ENCODE peak calls at places on chromosomes 13 and 19, in four cellular contexts. One of them, this sample, is unnamed.

GRCh38 chr19:39412867-39413268 is 399 bp downstream of the PLEKHG2 start:
- DNase-seq in PC-3: no peak
- DNase-seq in H9: no peak
- DNase-seq in iris pigment epithelial cell: no peak
- DNase-seq in this sample: no peak

GRCh38 chr13:64069892-64070291 is 2654.2 kb upstream of the PCDH20 start:
- DNase-seq in iris pigment epithelial cell: no peak
- DNase-seq in H9: no peak
- DNase-seq in PC-3: no peak
- DNase-seq in this sample: no peak

GRCh38 chr19:16062789-16063188 is 13.5 kb upstream of the TPM4 start:
- DNase-seq in iris pigment epithelial cell: no peak
- DNase-seq in H9: peak; percentile 75
- DNase-seq in PC-3: peak; percentile 73
- DNase-seq in this sample: no peak

GRCh38 chr19:22545751-22546150 is 88.4 kb upstream of the ZNF492 start:
- DNase-seq in PC-3: peak; percentile 19
- DNase-seq in iris pigment epithelial cell: peak; percentile 18
- DNase-seq in H9: no peak
- DNase-seq in this sample: no peak

GRCh38 chr13:44293908-44294735 is 79.5 kb upstream of the SERP2 start:
- DNase-seq in H9: no peak
- DNase-seq in PC-3: no peak
- DNase-seq in iris pigment epithelial cell: peak; percentile 62
- DNase-seq in this sample: peak; percentile 50

GRCh38 chr13:71454509-71454908 is 412.5 kb downstream of the DACH1 start:
- DNase-seq in PC-3: no peak
- DNase-seq in iris pigment epithelial cell: no peak
- DNase-seq in H9: no peak
- DNase-seq in this sample: no peak

GRCh38 chr19:46951236-46951986 is 68.2 kb upstream of the NPAS1 start:
- DNase-seq in iris pigment epithelial cell: no peak
- DNase-seq in H9: no peak
- DNase-seq in PC-3: peak; percentile 94
- DNase-seq in this sample: peak; percentile 47

GRCh38 chr19:41802770-41803169 is 6.4 kb downstream of the CEACAM3 start:
- DNase-seq in PC-3: no peak
- DNase-seq in H9: no peak
- DNase-seq in iris pigment epithelial cell: no peak
- DNase-seq in this sample: no peak

GRCh38 chr19:41411682-41412265 is 14.2 kb downstream of the BCKDHA start:
- DNase-seq in PC-3: no peak
- DNase-seq in H9: no peak
- DNase-seq in iris pigment epithelial cell: no peak
- DNase-seq in this sample: no peak

GRCh38 chr13:94641432-94641941 is 39.8 kb downstream of the GPR180 start:
- DNase-seq in H9: no peak
- DNase-seq in PC-3: peak; percentile 62
- DNase-seq in iris pigment epithelial cell: peak; percentile 69
- DNase-seq in this sample: peak; percentile 76

GRCh38 chr13:112481458-112481857 is 105.3 kb downstream of the SPACA7 start:
- DNase-seq in PC-3: peak; percentile 57
- DNase-seq in iris pigment epithelial cell: no peak
- DNase-seq in H9: no peak
- DNase-seq in this sample: peak; percentile 23

GRCh38 chr19:2064788-2065524 is 13.9 kb upstream of the MKNK2 start:
- DNase-seq in H9: no peak
- DNase-seq in PC-3: no peak
- DNase-seq in iris pigment epithelial cell: no peak
- DNase-seq in this sample: no peak

GRCh38 chr19:55147408-55148251 is 1.4 kb downstream of the TNNT1 start:
- DNase-seq in PC-3: peak; percentile 15
- DNase-seq in iris pigment epithelial cell: no peak
- DNase-seq in H9: peak; percentile 61
- DNase-seq in this sample: no peak

GRCh38 chr19:41362143-41362847 is 1.7 kb downstream of the B9D2 start:
- DNase-seq in iris pigment epithelial cell: no peak
- DNase-seq in H9: no peak
- DNase-seq in PC-3: peak; percentile 24
- DNase-seq in this sample: no peak

GRCh38 chr13:38875186-38875875 is 115.3 kb downstream of the STOML3 start:
- DNase-seq in PC-3: no peak
- DNase-seq in iris pigment epithelial cell: no peak
- DNase-seq in H9: no peak
- DNase-seq in this sample: no peak

GRCh38 chr19:47056416-47056815 is 8.0 kb upstream of the TMEM160 start:
- DNase-seq in H9: no peak
- DNase-seq in PC-3: no peak
- DNase-seq in iris pigment epithelial cell: no peak
- DNase-seq in this sample: no peak

GRCh38 chr13:95301947-95302386 is 716 bp upstream of the ABCC4 start:
- DNase-seq in H9: no peak
- DNase-seq in iris pigment epithelial cell: no peak
- DNase-seq in PC-3: no peak
- DNase-seq in this sample: peak; percentile 39

GRCh38 chr13:101846701-101847100 is 394.2 kb downstream of the ITGBL1 start:
- DNase-seq in H9: no peak
- DNase-seq in PC-3: no peak
- DNase-seq in iris pigment epithelial cell: no peak
- DNase-seq in this sample: no peak

GRCh38 chr19:1236566-1236965 is 1.2 kb downstream of the CBARP start:
- DNase-seq in H9: no peak
- DNase-seq in iris pigment epithelial cell: no peak
- DNase-seq in PC-3: no peak
- DNase-seq in this sample: no peak

GRCh38 chr13:41700790-41701310 is 243.5 kb downstream of the RGCC start:
- DNase-seq in PC-3: peak; percentile 85
- DNase-seq in iris pigment epithelial cell: peak; percentile 39
- DNase-seq in H9: no peak
- DNase-seq in this sample: peak; percentile 70

GRCh38 chr13:19810151-19810550 is 27.4 kb upstream of the PSPC1 start:
- DNase-seq in H9: no peak
- DNase-seq in PC-3: no peak
- DNase-seq in iris pigment epithelial cell: no peak
- DNase-seq in this sample: no peak

GRCh38 chr19:2982983-2983350 is 5.6 kb downstream of the TLE6 start:
- DNase-seq in H9: no peak
- DNase-seq in PC-3: peak; percentile 6
- DNase-seq in iris pigment epithelial cell: peak; percentile 72
- DNase-seq in this sample: peak; percentile 76

GRCh38 chr13:78298657-78299056 is 304.7 kb downstream of the POU4F1 start:
- DNase-seq in PC-3: peak; percentile 4
- DNase-seq in iris pigment epithelial cell: peak; percentile 5
- DNase-seq in H9: no peak
- DNase-seq in this sample: peak; percentile 33

GRCh38 chr13:34349091-34349722 is 531.3 kb downstream of the RFC3 start:
- DNase-seq in PC-3: peak; percentile 92
- DNase-seq in iris pigment epithelial cell: peak; percentile 96
- DNase-seq in H9: no peak
- DNase-seq in this sample: peak; percentile 100

GRCh38 chr13:82438320-82438719 is 1444.0 kb downstream of the SLITRK1 start:
- DNase-seq in PC-3: no peak
- DNase-seq in iris pigment epithelial cell: no peak
- DNase-seq in H9: no peak
- DNase-seq in this sample: no peak

GRCh38 chr19:43595999-43596841 is at the start of the genes IRGQ and ZNF576:
- DNase-seq in H9: peak; percentile 100
- DNase-seq in PC-3: peak; percentile 99
- DNase-seq in iris pigment epithelial cell: peak; percentile 98
- DNase-seq in this sample: peak; percentile 92

GRCh38 chr13:98445340-98446233 is 131.3 kb downstream of the STK24 start:
- DNase-seq in H9: peak; percentile 89
- DNase-seq in iris pigment epithelial cell: peak; percentile 36
- DNase-seq in PC-3: peak; percentile 72
- DNase-seq in this sample: peak; percentile 10

GRCh38 chr19:45933759-45934158 is 19.2 kb upstream of the NANOS2 start:
- DNase-seq in H9: no peak
- DNase-seq in PC-3: no peak
- DNase-seq in iris pigment epithelial cell: no peak
- DNase-seq in this sample: no peak

GRCh38 chr19:35055715-35056179 is 14.2 kb downstream of the HPN start:
- DNase-seq in iris pigment epithelial cell: no peak
- DNase-seq in H9: peak; percentile 94
- DNase-seq in PC-3: peak; percentile 39
- DNase-seq in this sample: no peak

GRCh38 chr13:77388944-77389616 is 62.2 kb upstream of the MYCBP2 start:
- DNase-seq in PC-3: no peak
- DNase-seq in H9: no peak
- DNase-seq in iris pigment epithelial cell: no peak
- DNase-seq in this sample: no peak

GRCh38 chr13:48731957-48732569 is 78.3 kb downstream of the CYSLTR2 start:
- DNase-seq in H9: peak; percentile 74
- DNase-seq in PC-3: peak; percentile 36
- DNase-seq in iris pigment epithelial cell: peak; percentile 40
- DNase-seq in this sample: no peak

This sample was measured in astrocyte.